ENCODE peak calls at places on chromosomes 4 and X, in five cellular contexts. G, E, J, R and X are unnamed samples.

GRCh38 chr4:110271986-110272385 is 73.6 kb upstream of the ELOVL6 start:
- DNase-seq in R (no peak), J (no peak), E (no peak), G (no peak), X (no peak)

GRCh38 chr4:41144812-41145211 is 69.5 kb downstream of the APBB2 start:
- DNase-seq in G (no peak), R (no peak), E (peak; percentile 68), J (no peak), X (no peak)

GRCh38 chr4:167021545-167022155 is 212.6 kb downstream of the SPOCK3 start:
- DNase-seq in E (peak; percentile 52), J (peak; percentile 89), G (peak; percentile 53), R (peak; percentile 81), X (peak; percentile 24)

GRCh38 chrX:30875957-30876356 is 13.1 kb downstream of the TAB3 start:
- DNase-seq in J (peak; percentile 66), E (peak; percentile 90), R (peak; percentile 81), G (no peak), X (no peak)

GRCh38 chrX:119654112-119654531 is 38.8 kb downstream of the SEPTIN6 start:
- DNase-seq in G (no peak), R (peak; percentile 32), J (peak; percentile 5), E (no peak), X (no peak)

GRCh38 chr4:7342581-7343352 is 92.0 kb downstream of the PSAPL1 start:
- DNase-seq in J (no peak), E (no peak), R (no peak), G (no peak), X (no peak)

GRCh38 chrX:57933321-57933720 is 23.1 kb upstream of the ZXDA start:
- DNase-seq in G (no peak), E (no peak), J (no peak), R (no peak), X (no peak)

GRCh38 chr4:5157721-5158390 is 106.6 kb downstream of the STK32B start:
- DNase-seq in R (no peak), J (peak; percentile 15), E (no peak), G (no peak), X (no peak)

GRCh38 chr4:175035907-175036306 is 117.7 kb downstream of the ADAM29 start:
- DNase-seq in J (peak; percentile 48), E (peak; percentile 33), R (no peak), G (no peak), X (peak; percentile 51)

GRCh38 chr4:169492436-169493163 is 119.8 kb downstream of the NEK1 start:
- DNase-seq in G (peak; percentile 12), J (peak; percentile 71), E (peak; percentile 21), R (peak; percentile 66), X (peak; percentile 11)

GRCh38 chr4:5469151-5469775 is 239.1 kb downstream of the EVC2 start:
- DNase-seq in J (no peak), E (no peak), R (no peak), G (no peak), X (no peak)

GRCh38 chr4:2817701-2818350 is 24.9 kb downstream of the SH3BP2 start:
- DNase-seq in G (no peak), E (peak; percentile 38), R (no peak), J (peak; percentile 56), X (no peak)

GRCh38 chr4:147355849-147356248 is 125.0 kb upstream of the EDNRA start:
- DNase-seq in G (peak; percentile 1), R (peak; percentile 67), J (peak; percentile 72), E (peak; percentile 70), X (peak; percentile 71)

GRCh38 chr4:144579411-144580020 is 66.4 kb upstream of the HHIP start:
- DNase-seq in E (peak; percentile 60), R (peak; percentile 75), G (no peak), J (peak; percentile 61), X (peak; percentile 90)

GRCh38 chr4:130510661-130511060 is 1414.7 kb downstream of the C4orf33 start:
- DNase-seq in J (no peak), E (no peak), G (no peak), R (no peak), X (no peak)

GRCh38 chrX:38768079-38768478 is 33.2 kb upstream of the MID1IP1 start:
- DNase-seq in E (peak; percentile 6), J (peak; percentile 56), R (peak; percentile 64), G (peak; percentile 34), X (no peak)

GRCh38 chr4:33941854-33942253 is 2302.5 kb downstream of the ARAP2 start:
- DNase-seq in G (no peak), R (no peak), J (peak; percentile 19), E (no peak), X (no peak)

GRCh38 chrX:68832101-68832416 is 3.2 kb downstream of the EFNB1 start:
- DNase-seq in R (peak; percentile 75), G (no peak), J (peak; percentile 84), E (peak; percentile 58), X (no peak)

GRCh38 chr4:48008021-48008596 is 8.4 kb downstream of the CNGA1 start:
- DNase-seq in R (no peak), J (no peak), G (no peak), E (peak; percentile 21), X (no peak)